ENCODE peak calls at places on chromosome 15, in ten cellular contexts. W is hepatocyte, S is PC-9, A is Karpas-422, D is SK-N-SH, L is GM23248, X is OCI-LY7, K is MM.1S, O is PC-3, I is GM23338. Y is an unnamed sample.

GRCh38 chr15:63503739-63504246 is 600 bp upstream of the USP3 start:
- DNase-seq in S (peak; percentile 55), W (peak; percentile 90), L (peak; percentile 90), A (peak; percentile 76), X (peak; percentile 79), D (peak; percentile 44), I (peak; percentile 86), K (peak; percentile 67), O (peak; percentile 68), Y (peak; percentile 75)

GRCh38 chr15:82698711-82699345 is 10.8 kb downstream of the AP3B2 start:
- DNase-seq in L (no peak), W (no peak), O (no peak), S (no peak), A (no peak), D (no peak), K (no peak), X (no peak), I (no peak), Y (no peak)

GRCh38 chr15:25846377-25846776 is 16.8 kb downstream of the ATP10A start:
- DNase-seq in S (no peak), W (no peak), A (no peak), L (peak; percentile 44), K (no peak), O (no peak), I (no peak), X (peak; percentile 59), D (no peak), Y (no peak)

GRCh38 chr15:65110676-65111292 is 4.2 kb downstream of the UBAP1L start:
- DNase-seq in D (peak; percentile 49), O (no peak), X (no peak), I (no peak), S (no peak), A (no peak), K (no peak), L (peak; percentile 31), W (no peak), Y (no peak)

GRCh38 chr15:100215031-100215842 is 126.5 kb downstream of the ADAMTS17 start:
- DNase-seq in I (no peak), X (no peak), L (no peak), S (no peak), O (no peak), A (no peak), W (no peak), K (no peak), D (no peak), Y (no peak)

GRCh38 chr15:48940508-48940907 is 23.2 kb downstream of the SHC4 start:
- DNase-seq in X (no peak), I (no peak), A (no peak), D (no peak), S (no peak), W (peak; percentile 23), K (no peak), O (peak; percentile 86), L (peak; percentile 96), Y (no peak)

GRCh38 chr15:45427085-45427484 is 48.7 kb upstream of the GATM start:
- DNase-seq in W (no peak), K (no peak), I (no peak), S (no peak), A (no peak), X (no peak), D (no peak), L (no peak), O (no peak), Y (no peak)

GRCh38 chr15:40155270-40155910 is 5.5 kb upstream of the BUB1B start:
- DNase-seq in X (no peak), D (no peak), O (peak; percentile 86), W (peak; percentile 19), L (no peak), S (peak; percentile 85), A (no peak), I (peak; percentile 91), K (no peak), Y (no peak)

GRCh38 chr15:51992953-51993352 is 21.4 kb upstream of the LEO1 start:
- DNase-seq in D (no peak), I (no peak), O (peak; percentile 66), A (no peak), W (no peak), L (no peak), S (no peak), K (no peak), X (no peak), Y (no peak)

GRCh38 chr15:85167568-85167967 is 185.9 kb downstream of the PDE8A start:
- DNase-seq in I (no peak), S (no peak), W (no peak), A (no peak), K (no peak), X (no peak), L (no peak), O (no peak), D (no peak), Y (no peak)

GRCh38 chr15:57555270-57555669 is 36.4 kb upstream of the MYZAP start:
- DNase-seq in W (no peak), K (no peak), A (no peak), D (no peak), S (no peak), O (no peak), X (no peak), I (no peak), L (peak; percentile 26), Y (no peak)

DNA sequence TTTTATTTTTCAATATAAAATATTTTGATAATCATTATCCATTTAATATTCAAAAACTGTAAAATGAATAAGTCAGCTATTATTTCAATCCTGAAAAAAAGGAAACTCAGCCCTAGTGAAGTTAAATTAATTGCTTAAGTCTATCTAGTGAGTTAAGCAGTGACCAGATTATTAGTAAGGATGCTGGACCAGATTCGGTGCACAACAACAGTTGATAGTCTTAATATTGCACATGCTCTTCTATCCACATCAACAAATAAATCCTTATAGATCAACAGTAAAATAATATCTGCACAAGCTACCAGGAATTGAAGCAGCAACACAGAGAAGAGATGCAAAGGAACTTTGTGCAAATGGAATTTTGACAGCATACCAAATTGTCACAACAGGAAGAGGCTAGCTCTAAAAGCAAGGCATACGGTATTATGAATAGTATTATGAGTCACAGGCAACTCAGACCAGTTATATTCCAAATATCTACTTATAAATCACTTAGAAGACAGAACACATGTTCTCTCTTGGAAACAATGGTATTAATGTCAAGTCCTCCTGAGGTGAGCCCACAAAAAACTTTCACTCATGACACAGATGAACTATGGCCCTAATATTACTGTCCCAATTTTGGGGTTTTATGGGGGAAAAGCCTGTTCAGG is 24.9 kb downstream of the VPS13C start:
- DNase-seq in A (no peak), O (peak; percentile 66), K (no peak), I (no peak), L (peak; percentile 76), X (no peak), W (no peak), S (no peak), D (no peak), Y (no peak)
- H3K9me2 ChIP-seq in A (no peaks in the 10 kb centered on the region), O (no peaks in the 10 kb centered on the region), K (no peaks in the 10 kb centered on the region), I (no peaks in the 10 kb centered on the region), L (no peaks in the 10 kb centered on the region), X (no peaks in the 10 kb centered on the region), W (no peaks in the 10 kb centered on the region), S (no peaks in the 10 kb centered on the region), D (no peaks in the 10 kb centered on the region), Y (no peaks in the 10 kb centered on the region)

GRCh38 chr15:67836134-67836455 is 3.8 kb downstream of the RNU6-1 start:
- DNase-seq in D (no peak), S (no peak), L (peak; percentile 50), I (peak; percentile 67), X (no peak), O (no peak), A (no peak), K (no peak), W (no peak), Y (no peak)
- H3K9me2 ChIP-seq in D (no peaks in the 10 kb centered on the region), S (no peaks in the 10 kb centered on the region), L (no peaks in the 10 kb centered on the region), I (no peaks in the 10 kb centered on the region), X (no peaks in the 10 kb centered on the region), O (no peaks in the 10 kb centered on the region), A (no peaks in the 10 kb centered on the region), K (no peaks in the 10 kb centered on the region), W (no peaks in the 10 kb centered on the region), Y (no peaks in the 10 kb centered on the region)

DNA sequence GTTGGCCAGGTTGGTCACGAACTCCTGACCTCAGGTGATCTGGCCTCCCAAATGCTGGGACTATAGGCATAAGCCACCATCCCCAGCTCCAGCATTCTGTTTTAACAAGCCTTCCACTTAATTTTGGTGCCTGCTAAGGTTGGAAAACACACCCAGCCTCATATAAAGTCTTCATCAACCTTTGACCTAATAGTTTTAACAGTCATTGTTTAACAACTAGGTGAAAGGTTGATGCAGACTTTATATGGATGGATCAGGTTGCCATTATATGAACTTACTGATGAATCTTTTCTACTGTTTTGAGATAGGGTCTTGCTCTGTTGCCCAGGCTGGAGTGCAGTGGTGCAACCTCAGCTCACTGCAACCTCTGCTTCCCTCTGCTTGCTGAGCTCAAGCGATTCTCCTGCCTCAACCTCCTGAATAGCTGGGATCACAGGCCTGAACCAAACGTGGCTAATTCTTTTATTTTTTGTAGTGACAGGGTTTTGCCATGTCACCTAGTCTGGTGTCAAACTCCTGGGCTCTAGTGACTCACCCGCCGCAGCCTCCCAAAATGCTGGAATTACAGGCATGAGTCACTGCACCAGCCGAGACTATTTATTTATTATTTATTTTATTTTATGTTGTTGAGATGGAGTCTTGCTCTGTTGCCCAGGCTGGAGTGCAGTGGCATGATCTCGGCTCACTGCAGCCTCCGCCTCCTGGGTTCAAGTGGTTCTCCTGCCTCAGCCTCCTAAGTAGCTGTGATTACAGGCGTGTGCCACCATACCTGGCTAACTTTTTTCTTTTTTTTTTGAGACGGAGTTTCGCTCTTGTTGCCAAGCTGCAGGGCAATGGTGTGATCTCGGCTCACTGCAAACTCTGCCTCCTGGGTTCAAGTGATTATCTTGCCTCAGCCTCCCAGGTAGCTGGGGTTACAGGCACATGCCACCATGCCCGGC is 3.1 kb upstream of the RPAP1 start:
- DNase-seq in X (no peak), I (no peak), O (peak; percentile 88), W (no peak), D (no peak), L (peak; percentile 85), S (peak; percentile 73), K (no peak), A (no peak), Y (peak; percentile 33)
- H3K9me2 ChIP-seq in X (no peaks in the 10 kb centered on the region), I (no peaks in the 10 kb centered on the region), O (no peaks in the 10 kb centered on the region), W (no peaks in the 10 kb centered on the region), D (no peaks in the 10 kb centered on the region), L (no peaks in the 10 kb centered on the region), S (no peaks in the 10 kb centered on the region), K (no peaks in the 10 kb centered on the region), A (no peaks in the 10 kb centered on the region), Y (no peaks in the 10 kb centered on the region)

GRCh38 chr15:54579855-54580254 is 601.6 kb downstream of the UNC13C start:
- DNase-seq in K (no peak), L (no peak), D (no peak), I (no peak), X (no peak), A (no peak), S (no peak), W (no peak), O (no peak), Y (no peak)

GRCh38 chr15:54582863-54583643 is 604.8 kb downstream of the UNC13C start:
- DNase-seq in X (no peak), L (no peak), S (no peak), I (no peak), D (no peak), K (peak; percentile 97), A (no peak), W (no peak), O (no peak), Y (no peak)

GRCh38 chr15:54576303-54576935 is 598.2 kb downstream of the UNC13C start:
- DNase-seq in L (no peak), O (no peak), S (no peak), I (no peak), X (no peak), W (no peak), D (no peak), A (no peak), K (no peak), Y (no peak)

GRCh38 chr15:54585063-54585462 is 606.8 kb downstream of the UNC13C start:
- DNase-seq in I (no peak), S (no peak), D (no peak), L (no peak), O (no peak), W (no peak), X (no peak), A (no peak), K (no peak), Y (no peak)

GRCh38 chr15:54580643-54581042 is 602.4 kb downstream of the UNC13C start:
- DNase-seq in D (no peak), K (no peak), L (no peak), S (no peak), A (no peak), W (no peak), I (no peak), O (peak; percentile 1), X (no peak), Y (no peak)
- H3K9me2 ChIP-seq in D (no peaks in the 10 kb centered on the region), K (no peaks in the 10 kb centered on the region), L (no peaks in the 10 kb centered on the region), S (no peaks in the 10 kb centered on the region), A (no peaks in the 10 kb centered on the region), W (no peaks in the 10 kb centered on the region), I (no peaks in the 10 kb centered on the region), O (no peaks in the 10 kb centered on the region), X (no peaks in the 10 kb centered on the region), Y (no peaks in the 10 kb centered on the region)

Y was measured in HCT116.